ENCODE peak calls at places on chromosomes 4 and X, in six cellular contexts. H, Y, G, T, J and M are unnamed samples.

GRCh38 chrX:47499291-47499690 is 16.3 kb upstream of the ZNF41 start:
- DNase-seq in H (no peak), Y (no peak), G (no peak), T (no peak), J (no peak), M (no peak)

GRCh38 chr4:168886361-168886760 is 123.7 kb downstream of the CBR4 start:
- DNase-seq in H (peak), Y (no peak), G (no peak), T (no peak), J (no peak), M (no peak)

GRCh38 chr4:105808459-105809041 is 86.7 kb upstream of the NPNT start:
- DNase-seq in H (no peak), Y (no peak), G (no peak), T (no peak), J (peak), M (peak)

GRCh38 chrX:69179380-69179911 is 14.2 kb upstream of the PJA1 start:
- DNase-seq in H (no peak), Y (no peak), G (peak), T (no peak), J (peak), M (no peak)

GRCh38 chr4:163367651-163368050 is 24.0 kb downstream of the NPY5R start:
- DNase-seq in H (no peak), Y (no peak), G (no peak), T (no peak), J (no peak), M (no peak)

GRCh38 chrX:148902581-148902980 is 402.2 kb downstream of the AFF2 start:
- DNase-seq in H (no peak), Y (no peak), G (no peak), T (no peak), J (no peak), M (no peak)

GRCh38 chr4:151325320-151326246 is at the start of gene SH3D19:
- DNase-seq in H (peak), Y (peak), G (peak), T (no peak), J (no peak), M (peak)

GRCh38 chr4:121189811-121190210 is 25.7 kb upstream of the TNIP3 start:
- DNase-seq in H (no peak), Y (no peak), G (no peak), T (no peak), J (no peak), M (no peak)

GRCh38 chrX:111634823-111635410 is 46.1 kb upstream of the ALG13 start:
- DNase-seq in H (no peak), Y (no peak), G (no peak), T (no peak), J (no peak), M (no peak)

GRCh38 chr4:726816-727215 is 21.2 kb downstream of the PCGF3 start:
- DNase-seq in H (no peak), Y (no peak), G (no peak), T (no peak), J (no peak), M (no peak)

GRCh38 chrX:150766351-150767044 is 73.3 kb downstream of the MTMR1 start:
- DNase-seq in H (no peak), Y (no peak), G (no peak), T (no peak), J (no peak), M (no peak)

GRCh38 chr4:105241456-105241855 is 94.8 kb downstream of the TET2 start:
- DNase-seq in H (no peak), Y (no peak), G (peak), T (no peak), J (no peak), M (no peak)

GRCh38 chr4:7108046-7108625 is 40.3 kb upstream of the GRPEL1 start:
- DNase-seq in H (no peak), Y (peak), G (no peak), T (no peak), J (no peak), M (no peak)

GRCh38 chr4:13523591-13524503 is 20.5 kb downstream of the NKX3-2 start:
- DNase-seq in H (peak), Y (no peak), G (no peak), T (no peak), J (no peak), M (no peak)

GRCh38 chr4:5165419-5166369 is 114.4 kb downstream of the STK32B start:
- DNase-seq in H (peak), Y (no peak), G (no peak), T (no peak), J (no peak), M (peak)

GRCh38 chr4:24979554-24979953 is 51.2 kb downstream of the LGI2 start:
- DNase-seq in H (peak), Y (no peak), G (peak), T (no peak), J (no peak), M (no peak)

GRCh38 chr4:142353149-142353738 is 492.9 kb downstream of the INPP4B start:
- DNase-seq in H (peak), Y (no peak), G (peak), T (no peak), J (peak), M (no peak)

GRCh38 chr4:6332669-6333050 is 63.0 kb downstream of the WFS1 start:
- DNase-seq in H (no peak), Y (no peak), G (no peak), T (no peak), J (no peak), M (no peak)

GRCh38 chrX:36957425-36958328 is 50.5 kb upstream of the FAM47C start:
- DNase-seq in H (no peak), Y (peak), G (no peak), T (no peak), J (no peak), M (no peak)

GRCh38 chrX:13194291-13195103 is 125.4 kb downstream of the ATXN3L start:
- DNase-seq in H (no peak), Y (no peak), G (peak), T (no peak), J (no peak), M (no peak)

GRCh38 chr4:91267543-91267942 is 1036.2 kb upstream of the GRID2 start:
- DNase-seq in H (no peak), Y (no peak), G (no peak), T (no peak), J (no peak), M (no peak)

GRCh38 chr4:126405369-126405982 is 1090.7 kb downstream of the FAT4 start:
- DNase-seq in H (no peak), Y (no peak), G (no peak), T (no peak), J (no peak), M (no peak)

GRCh38 chr4:165986956-165987698 is 114.1 kb downstream of the TLL1 start:
- DNase-seq in H (no peak), Y (no peak), G (no peak), T (no peak), J (no peak), M (no peak)

GRCh38 chr4:118911162-118911791 is 22.6 kb downstream of the SYNPO2 start:
- DNase-seq in H (peak), Y (no peak), G (no peak), T (no peak), J (no peak), M (peak)

GRCh38 chr4:98544141-98544817 is 114.1 kb downstream of the TSPAN5 start:
- DNase-seq in H (no peak), Y (no peak), G (no peak), T (no peak), J (no peak), M (no peak)

GRCh38 chr4:155811171-155811570 is 52.4 kb downstream of the GUCY1B1 start:
- DNase-seq in H (no peak), Y (no peak), G (no peak), T (no peak), J (no peak), M (no peak)

GRCh38 chr4:110970642-110971041 is 347.8 kb upstream of the PITX2 start:
- DNase-seq in H (peak), Y (no peak), G (no peak), T (no peak), J (peak), M (peak)